ENCODE peak calls at places on chromosome 22, in eight cellular contexts. One of them, this sample, is unnamed.

GRCh38 chr22:49066619-49067018 is 761.1 kb downstream of the BRD1 start:
- DNase-seq in lung: no peak
- DNase-seq in nephron progenitor cell: no peak
- DNase-seq in WTC11: no peak
- DNase-seq in BJ: no peak
- DNase-seq in PC-3: no peak
- DNase-seq in bronchial epithelial cell: no peak
- DNase-seq in astrocyte: no peak
- DNase-seq in this sample: no peak

GRCh38 chr22:22520020-22520656 is at the start of gene ZNF280A:
- DNase-seq in lung: no peak
- DNase-seq in astrocyte: no peak
- DNase-seq in BJ: no peak
- DNase-seq in WTC11: no peak
- DNase-seq in bronchial epithelial cell: no peak
- DNase-seq in nephron progenitor cell: no peak
- DNase-seq in PC-3: no peak
- DNase-seq in this sample: no peak

GRCh38 chr22:43277091-43277490 is 66.1 kb downstream of the SCUBE1 start:
- DNase-seq in BJ: no peak
- DNase-seq in WTC11: no peak
- DNase-seq in PC-3: no peak
- DNase-seq in bronchial epithelial cell: no peak
- DNase-seq in lung: no peak
- DNase-seq in astrocyte: no peak
- DNase-seq in nephron progenitor cell: no peak
- DNase-seq in this sample: no peak

GRCh38 chr22:35303029-35303624 is 3.4 kb downstream of the TOM1 start:
- DNase-seq in astrocyte: no peak
- DNase-seq in BJ: no peak
- DNase-seq in WTC11: no peak
- DNase-seq in PC-3: no peak
- DNase-seq in lung: no peak
- DNase-seq in bronchial epithelial cell: no peak
- DNase-seq in nephron progenitor cell: no peak
- DNase-seq in this sample: no peak

GRCh38 chr22:40525250-40525884 is 111.2 kb downstream of the MRTFA start:
- DNase-seq in PC-3: peak; percentile 48
- DNase-seq in WTC11: peak; percentile 64
- DNase-seq in nephron progenitor cell: peak; percentile 51
- DNase-seq in astrocyte: no peak
- DNase-seq in lung: peak; percentile 42
- DNase-seq in bronchial epithelial cell: no peak
- DNase-seq in BJ: no peak
- DNase-seq in this sample: peak; percentile 49

GRCh38 chr22:23912293-23912903 is 18.2 kb downstream of the MIF start:
- DNase-seq in PC-3: no peak
- DNase-seq in WTC11: no peak
- DNase-seq in lung: no peak
- DNase-seq in BJ: no peak
- DNase-seq in nephron progenitor cell: no peak
- DNase-seq in astrocyte: no peak
- DNase-seq in bronchial epithelial cell: no peak
- DNase-seq in this sample: no peak

GRCh38 chr22:27420817-27421361 is 380.7 kb downstream of the MN1 start:
- DNase-seq in lung: peak; percentile 65
- DNase-seq in PC-3: peak; percentile 73
- DNase-seq in BJ: peak; percentile 68
- DNase-seq in WTC11: no peak
- DNase-seq in astrocyte: peak; percentile 96
- DNase-seq in bronchial epithelial cell: peak; percentile 77
- DNase-seq in nephron progenitor cell: no peak
- DNase-seq in this sample: no peak

GRCh38 chr22:24440270-24440717 is 12.9 kb downstream of the ADORA2A start:
- DNase-seq in bronchial epithelial cell: no peak
- DNase-seq in nephron progenitor cell: no peak
- DNase-seq in PC-3: no peak
- DNase-seq in lung: no peak
- DNase-seq in astrocyte: no peak
- DNase-seq in WTC11: no peak
- DNase-seq in BJ: no peak
- DNase-seq in this sample: no peak

GRCh38 chr22:24070553-24070952 is 59.4 kb downstream of the CABIN1 start:
- DNase-seq in BJ: no peak
- DNase-seq in WTC11: no peak
- DNase-seq in PC-3: no peak
- DNase-seq in lung: no peak
- DNase-seq in astrocyte: no peak
- DNase-seq in bronchial epithelial cell: no peak
- DNase-seq in nephron progenitor cell: no peak
- DNase-seq in this sample: no peak

GRCh38 chr22:25062378-25063095 is 110.0 kb downstream of the KIAA1671 start:
- DNase-seq in bronchial epithelial cell: no peak
- DNase-seq in nephron progenitor cell: no peak
- DNase-seq in PC-3: no peak
- DNase-seq in astrocyte: no peak
- DNase-seq in WTC11: no peak
- DNase-seq in lung: no peak
- DNase-seq in BJ: no peak
- DNase-seq in this sample: no peak

GRCh38 chr22:30564766-30565118 is 9.7 kb downstream of the GAL3ST1 start:
- DNase-seq in WTC11: peak; percentile 33
- DNase-seq in BJ: no peak
- DNase-seq in nephron progenitor cell: no peak
- DNase-seq in lung: no peak
- DNase-seq in PC-3: no peak
- DNase-seq in astrocyte: no peak
- DNase-seq in bronchial epithelial cell: no peak
- DNase-seq in this sample: no peak

GRCh38 chr22:32760815-32761214 is 40.7 kb upstream of the TIMP3 start:
- DNase-seq in PC-3: no peak
- DNase-seq in astrocyte: no peak
- DNase-seq in WTC11: no peak
- DNase-seq in BJ: no peak
- DNase-seq in lung: no peak
- DNase-seq in nephron progenitor cell: no peak
- DNase-seq in bronchial epithelial cell: no peak
- DNase-seq in this sample: no peak

GRCh38 chr22:40241200-40241763 is 63.6 kb downstream of the TNRC6B start:
- DNase-seq in bronchial epithelial cell: no peak
- DNase-seq in nephron progenitor cell: no peak
- DNase-seq in PC-3: no peak
- DNase-seq in lung: no peak
- DNase-seq in astrocyte: no peak
- DNase-seq in BJ: no peak
- DNase-seq in WTC11: no peak
- DNase-seq in this sample: no peak

GRCh38 chr22:35312198-35313059 is 12.7 kb downstream of the TOM1 start:
- DNase-seq in BJ: no peak
- DNase-seq in lung: no peak
- DNase-seq in astrocyte: peak; percentile 80
- DNase-seq in WTC11: no peak
- DNase-seq in PC-3: peak; percentile 62
- DNase-seq in bronchial epithelial cell: peak; percentile 65
- DNase-seq in nephron progenitor cell: no peak
- DNase-seq in this sample: no peak

GRCh38 chr22:28710112-28710888 is 30.7 kb upstream of the TTC28 start:
- DNase-seq in bronchial epithelial cell: peak; percentile 83
- DNase-seq in astrocyte: peak; percentile 85
- DNase-seq in lung: no peak
- DNase-seq in PC-3: peak; percentile 79
- DNase-seq in WTC11: no peak
- DNase-seq in BJ: peak; percentile 68
- DNase-seq in nephron progenitor cell: no peak
- DNase-seq in this sample: no peak

GRCh38 chr22:37018086-37018814 is 997 bp downstream of the TST start:
- DNase-seq in astrocyte: no peak
- DNase-seq in nephron progenitor cell: no peak
- DNase-seq in WTC11: no peak
- DNase-seq in BJ: no peak
- DNase-seq in lung: no peak
- DNase-seq in PC-3: no peak
- DNase-seq in bronchial epithelial cell: no peak
- DNase-seq in this sample: no peak

GRCh38 chr22:39207141-39208012 is 37.4 kb downstream of the PDGFB start:
- DNase-seq in bronchial epithelial cell: peak; percentile 48
- DNase-seq in lung: no peak
- DNase-seq in BJ: no peak
- DNase-seq in nephron progenitor cell: no peak
- DNase-seq in WTC11: no peak
- DNase-seq in PC-3: peak; percentile 31
- DNase-seq in astrocyte: peak; percentile 46
- DNase-seq in this sample: no peak

GRCh38 chr22:49992921-49993648 is 19.5 kb downstream of the IL17REL start:
- DNase-seq in lung: no peak
- DNase-seq in nephron progenitor cell: peak; percentile 54
- DNase-seq in PC-3: peak; percentile 60
- DNase-seq in WTC11: peak; percentile 72
- DNase-seq in astrocyte: no peak
- DNase-seq in bronchial epithelial cell: peak; percentile 27
- DNase-seq in BJ: no peak
- DNase-seq in this sample: no peak

DNA sequence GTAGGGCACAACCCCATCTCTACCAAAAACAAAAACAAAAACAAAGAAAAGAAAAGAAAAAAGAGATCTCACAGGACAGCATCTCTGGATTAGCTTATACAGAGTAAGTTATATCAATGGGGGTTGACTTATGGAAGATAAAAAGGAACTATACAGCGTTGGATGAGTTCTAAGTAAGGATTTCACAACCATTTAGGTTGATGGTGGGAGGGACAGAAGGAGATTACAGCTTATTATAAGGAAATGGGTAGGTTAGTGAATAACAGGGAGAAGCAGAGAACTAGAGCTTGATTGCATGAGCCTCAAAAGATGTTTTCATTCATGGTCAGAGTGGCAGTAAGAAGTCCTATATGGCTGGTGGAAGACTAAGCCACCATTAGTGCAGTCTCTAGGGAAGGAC is 60.3 kb downstream of the CECR2 start:
- DNase-seq in PC-3: no peak
- DNase-seq in astrocyte: no peak
- DNase-seq in nephron progenitor cell: no peak
- DNase-seq in WTC11: no peak
- DNase-seq in BJ: no peak
- DNase-seq in lung: no peak
- DNase-seq in bronchial epithelial cell: no peak
- DNase-seq in this sample: no peak
- TF ChIP-seq CTCF in PC-3: no peak
- TF ChIP-seq CTCF in astrocyte: no peak
- TF ChIP-seq CTCF in nephron progenitor cell: no peak
- TF ChIP-seq CTCF in WTC11: no peak
- TF ChIP-seq CTCF in BJ: no peak
- TF ChIP-seq CTCF in lung: no peak
- TF ChIP-seq CTCF in bronchial epithelial cell: no peak
- TF ChIP-seq CTCF in this sample: no peak

GRCh38 chr22:31637375-31637937 is 24.6 kb downstream of the PISD start:
- DNase-seq in lung: no peak
- DNase-seq in nephron progenitor cell: no peak
- DNase-seq in astrocyte: no peak
- DNase-seq in WTC11: no peak
- DNase-seq in BJ: no peak
- DNase-seq in PC-3: no peak
- DNase-seq in bronchial epithelial cell: no peak
- DNase-seq in this sample: no peak
- TF ChIP-seq CTCF in lung: no peak
- TF ChIP-seq CTCF in nephron progenitor cell: no peak
- TF ChIP-seq CTCF in astrocyte: no peak
- TF ChIP-seq CTCF in WTC11: no peak
- TF ChIP-seq CTCF in BJ: no peak
- TF ChIP-seq CTCF in PC-3: no peak
- TF ChIP-seq CTCF in bronchial epithelial cell: no peak
- TF ChIP-seq CTCF in this sample: no peak

GRCh38 chr22:26185190-26185589 is 15.9 kb downstream of the SEZ6L start:
- DNase-seq in astrocyte: no peak
- DNase-seq in PC-3: no peak
- DNase-seq in nephron progenitor cell: no peak
- DNase-seq in BJ: no peak
- DNase-seq in WTC11: no peak
- DNase-seq in lung: no peak
- DNase-seq in bronchial epithelial cell: no peak
- DNase-seq in this sample: no peak
- TF ChIP-seq CTCF in astrocyte: no peak
- TF ChIP-seq CTCF in PC-3: no peak
- TF ChIP-seq CTCF in nephron progenitor cell: no peak
- TF ChIP-seq CTCF in BJ: no peak
- TF ChIP-seq CTCF in WTC11: no peak
- TF ChIP-seq CTCF in lung: no peak
- TF ChIP-seq CTCF in bronchial epithelial cell: no peak
- TF ChIP-seq CTCF in this sample: no peak

GRCh38 chr22:47379037-47379436 is 616.6 kb downstream of the TBC1D22A start:
- DNase-seq in nephron progenitor cell: no peak
- DNase-seq in bronchial epithelial cell: no peak
- DNase-seq in PC-3: no peak
- DNase-seq in WTC11: no peak
- DNase-seq in BJ: no peak
- DNase-seq in astrocyte: no peak
- DNase-seq in lung: no peak
- DNase-seq in this sample: no peak

GRCh38 chr22:47377926-47378560 is 615.6 kb downstream of the TBC1D22A start:
- DNase-seq in PC-3: no peak
- DNase-seq in BJ: no peak
- DNase-seq in nephron progenitor cell: no peak
- DNase-seq in lung: no peak
- DNase-seq in astrocyte: no peak
- DNase-seq in WTC11: no peak
- DNase-seq in bronchial epithelial cell: no peak
- DNase-seq in this sample: no peak

GRCh38 chr22:47382164-47382890 is 619.9 kb downstream of the TBC1D22A start:
- DNase-seq in BJ: no peak
- DNase-seq in nephron progenitor cell: no peak
- DNase-seq in lung: no peak
- DNase-seq in WTC11: no peak
- DNase-seq in astrocyte: no peak
- DNase-seq in PC-3: no peak
- DNase-seq in bronchial epithelial cell: no peak
- DNase-seq in this sample: no peak

GRCh38 chr22:47380692-47381091 is 618.2 kb downstream of the TBC1D22A start:
- DNase-seq in bronchial epithelial cell: no peak
- DNase-seq in astrocyte: no peak
- DNase-seq in WTC11: no peak
- DNase-seq in PC-3: no peak
- DNase-seq in nephron progenitor cell: no peak
- DNase-seq in BJ: no peak
- DNase-seq in lung: no peak
- DNase-seq in this sample: no peak

DNA sequence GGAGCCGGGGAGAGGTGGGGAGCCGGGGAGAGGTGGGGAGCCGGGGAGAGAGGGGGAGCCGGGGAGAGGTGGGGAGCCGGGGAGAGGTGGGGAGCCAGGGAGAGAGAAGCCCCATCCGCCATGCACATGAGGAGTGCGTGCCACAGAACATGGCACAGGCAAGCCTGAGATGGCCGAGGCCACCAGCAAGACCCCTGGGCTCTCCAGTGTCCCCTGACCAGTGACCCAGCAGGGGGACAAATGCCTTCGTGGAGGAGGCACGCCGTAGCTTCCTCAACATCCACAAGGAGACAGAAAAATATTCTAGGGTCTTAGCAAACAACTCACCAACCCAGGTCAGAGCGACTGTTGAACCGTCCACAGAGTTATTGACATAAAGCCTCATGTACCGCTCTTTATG is 618.8 kb downstream of the TBC1D22A start:
- DNase-seq in astrocyte: no peak
- DNase-seq in nephron progenitor cell: no peak
- DNase-seq in BJ: no peak
- DNase-seq in PC-3: no peak
- DNase-seq in lung: no peak
- DNase-seq in WTC11: no peak
- DNase-seq in bronchial epithelial cell: no peak
- DNase-seq in this sample: no peak
- TF ChIP-seq CTCF in astrocyte: no peak
- TF ChIP-seq CTCF in nephron progenitor cell: no peak
- TF ChIP-seq CTCF in BJ: no peak
- TF ChIP-seq CTCF in PC-3: no peak
- TF ChIP-seq CTCF in lung: no peak
- TF ChIP-seq CTCF in WTC11: no peak
- TF ChIP-seq CTCF in bronchial epithelial cell: no peak
- TF ChIP-seq CTCF in this sample: no peak

This sample was measured in neural crest cell.